ENCODE peak calls at places on chromosomes 4 and X, in ten cellular contexts. I, H, F, Q, V, P, A, O, Y and S are unnamed samples.

GRCh38 chr4:46878641-46879040 is 30.4 kb downstream of the COX7B2 start:
- DNase-seq in O (no peak), H (peak; percentile 42), V (no peak), A (peak; percentile 2), P (no peak), I (no peak), Y (no peak), F (no peak), Q (no peak), S (no peak)

GRCh38 chr4:168541608-168541953 is 44.7 kb downstream of the PALLD start:
- DNase-seq in Q (no peak), H (peak; percentile 86), Y (no peak), V (no peak), A (no peak), O (peak; percentile 36), I (no peak), F (no peak), P (no peak), S (no peak)

GRCh38 chrX:73850124-73851013 is 287.4 kb downstream of the CHIC1 start:
- DNase-seq in O (peak; percentile 5), H (peak; percentile 51), F (no peak), P (no peak), Q (no peak), V (peak; percentile 45), Y (no peak), I (no peak), A (no peak), S (peak; percentile 13)

GRCh38 chr4:54586343-54586953 is 71.3 kb upstream of the KIT start:
- DNase-seq in H (peak; percentile 93), I (peak; percentile 21), F (no peak), P (no peak), O (peak; percentile 72), Y (peak; percentile 25), Q (no peak), V (no peak), A (no peak), S (peak; percentile 26)

GRCh38 chrX:68417651-68418050 is 15.6 kb downstream of the OPHN1 start:
- DNase-seq in H (no peak), A (no peak), P (no peak), Q (no peak), O (no peak), Y (no peak), V (no peak), I (no peak), F (no peak), S (no peak)

GRCh38 chrX:48937065-48937907 is 18.5 kb upstream of the PIM2 start:
- DNase-seq in I (no peak), O (no peak), A (no peak), Q (no peak), Y (no peak), V (peak; percentile 39), P (peak; percentile 33), H (no peak), F (no peak), S (peak; percentile 65)

GRCh38 chr4:77804471-77804870 is 14.7 kb downstream of the CNOT6L start:
- DNase-seq in A (no peak), Q (no peak), H (peak; percentile 11), O (no peak), F (no peak), P (no peak), Y (no peak), V (no peak), I (no peak), S (no peak)

GRCh38 chr4:87543835-87544461 is 14.8 kb upstream of the SPARCL1 start:
- DNase-seq in H (peak; percentile 46), I (no peak), A (no peak), Q (no peak), O (peak; percentile 28), V (peak; percentile 64), Y (no peak), F (peak; percentile 3), P (no peak), S (peak; percentile 55)